ENCODE peak calls at places on chromosomes 13 and 19, in nine cellular contexts. K is bronchial epithelial cell; X is uterus; C is sigmoid colon; Z is transverse colon; N is Panc1; W is esophagus squamous epithelium; P is CD8-positive, alpha-beta T cell; E is upper lobe of left lung. D is an unnamed sample.
A peak's percentile ranks its signal among the peaks of the same experiment; 100 is the strongest.

GRCh38 chr19:16969127-16969526 is 57.5 kb downstream of the CPAMD8 start:
- DNase-seq in C (no peak), P (no peak), K (peak; percentile 55), E (no peak), Z (no peak), W (no peak), X (no peak), N (no peak), D (no peak)

GRCh38 chr13:24208314-24208713 is 47.8 kb downstream of the SPATA13 start:
- DNase-seq in W (no peak), E (no peak), C (no peak), Z (no peak), N (no peak), X (no peak), P (no peak), K (peak; percentile 91), D (no peak)

GRCh38 chr19:6271721-6272410 is 7.9 kb downstream of the MLLT1 start:
- DNase-seq in Z (peak; percentile 64), X (peak; percentile 91), C (peak; percentile 97), N (no peak), K (no peak), P (no peak), E (peak; percentile 90), W (no peak), D (no peak)

GRCh38 chr13:77492982-77493381 is 42.5 kb upstream of the SCEL start:
- DNase-seq in N (no peak), K (peak; percentile 50), E (no peak), P (no peak), Z (no peak), C (no peak), W (no peak), X (no peak), D (no peak)

GRCh38 chr13:50198508-50198907 is 183.3 kb downstream of the KCNRG start:
- DNase-seq in N (no peak), E (no peak), X (no peak), C (no peak), Z (no peak), W (no peak), K (peak; percentile 90), P (no peak), D (no peak)

GRCh38 chr13:36907801-36908200 is 12.2 kb downstream of the SMAD9 start:
- DNase-seq in K (no peak), Z (no peak), P (no peak), N (no peak), W (no peak), X (no peak), E (no peak), C (no peak), D (no peak)

GRCh38 chr19:18659281-18660050 is 22.6 kb downstream of the KLHL26 start:
- DNase-seq in W (no peak), Z (no peak), E (peak; percentile 87), X (peak; percentile 53), C (no peak), P (no peak), K (no peak), N (no peak), D (no peak)

GRCh38 chr19:37304190-37304883 is 66.6 kb upstream of the ZNF527 start:
- DNase-seq in P (no peak), C (peak; percentile 82), E (peak; percentile 91), X (peak; percentile 45), Z (peak; percentile 35), K (no peak), W (no peak), N (no peak), D (no peak)

GRCh38 chr13:84400711-84401110 is 518.4 kb upstream of the SLITRK1 start:
- DNase-seq in X (no peak), W (no peak), N (no peak), K (peak; percentile 98), E (no peak), P (no peak), Z (no peak), C (no peak), D (no peak)

GRCh38 chr13:40438999-40439797 is 227.2 kb downstream of the FOXO1 start:
- DNase-seq in C (no peak), W (no peak), Z (no peak), E (no peak), P (no peak), K (no peak), N (no peak), X (peak; percentile 48), D (no peak)

GRCh38 chr19:2210987-2211740 is 25.0 kb downstream of the PLEKHJ1 start:
- DNase-seq in E (peak; percentile 65), W (no peak), C (no peak), X (no peak), P (no peak), Z (no peak), N (no peak), K (no peak), D (no peak)

GRCh38 chr13:102402292-102402691 is 444 bp upstream of the FGF14 start:
- DNase-seq in N (no peak), C (peak; percentile 66), E (peak; percentile 41), X (peak; percentile 23), W (no peak), P (no peak), Z (peak; percentile 12), K (peak; percentile 27), D (peak; percentile 73)

GRCh38 chr19:32711747-32712146 is 7.8 kb upstream of the TDRD12 start:
- DNase-seq in E (no peak), N (no peak), W (no peak), C (no peak), X (no peak), Z (no peak), P (no peak), K (no peak), D (no peak)

GRCh38 chr19:33096005-33096404 is 15.0 kb downstream of the GPATCH1 start:
- DNase-seq in X (no peak), N (no peak), Z (no peak), E (no peak), C (no peak), W (no peak), K (peak; percentile 87), P (no peak), D (no peak)

GRCh38 chr13:35190241-35190640 is 248.2 kb downstream of the NBEA start:
- DNase-seq in K (no peak), C (no peak), W (no peak), N (no peak), E (no peak), Z (no peak), X (no peak), P (no peak), D (no peak)

DNA sequence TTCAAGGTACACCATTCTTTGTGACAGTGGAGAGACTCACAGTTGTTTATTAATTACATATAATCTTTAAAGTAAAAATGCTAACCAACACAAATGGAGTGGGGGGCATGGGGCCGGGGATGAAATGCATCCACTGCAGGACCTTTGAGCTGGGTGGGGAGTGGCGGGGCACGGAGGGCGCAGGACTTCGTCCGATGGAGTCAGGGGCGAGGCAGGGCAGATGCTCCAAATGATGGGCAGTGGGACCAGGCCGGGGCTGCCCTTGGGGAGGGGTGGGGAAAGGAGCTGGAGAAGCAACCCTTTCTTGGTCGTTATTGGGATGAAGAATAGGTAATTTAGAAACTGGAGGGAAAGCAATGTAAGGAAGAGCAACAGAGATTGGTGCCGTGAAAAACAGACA is 220.0 kb downstream of the TEX29 start:
- DNase-seq in N (no peak), C (no peak), W (no peak), K (no peak), X (no peak), Z (no peak), E (no peak), P (no peak), D (no peak)
- H3K27me3 ChIP-seq in N (peaks cover 2% of the 10 kb centered on the region), C (no peaks in the 10 kb centered on the region), W (no peaks in the 10 kb centered on the region), K (no peaks in the 10 kb centered on the region), X (no peaks in the 10 kb centered on the region), Z (peaks cover 37% of the 10 kb centered on the region), E (no peaks in the 10 kb centered on the region), P (no peaks in the 10 kb centered on the region), D (no peaks in the 10 kb centered on the region)

DNA sequence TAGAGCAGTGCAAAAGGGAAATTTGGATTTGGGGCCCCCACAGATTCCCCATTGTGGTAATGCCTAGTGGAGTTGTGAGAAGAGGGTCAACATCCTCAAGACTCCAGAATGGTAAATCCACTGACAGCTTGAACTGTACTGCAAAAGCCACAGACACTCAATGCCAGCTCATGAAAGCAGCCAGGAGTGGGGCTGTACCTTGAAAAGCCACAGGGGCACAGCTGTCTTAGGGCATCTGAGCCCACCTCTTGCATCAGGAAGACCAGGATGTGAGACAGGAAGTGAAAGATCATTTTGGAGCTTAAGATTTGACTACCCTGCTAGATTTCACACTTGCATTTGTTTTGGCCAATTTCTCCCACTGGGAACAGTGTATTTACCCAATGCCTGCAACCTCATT is 1548.9 kb upstream of the PCDH20 start:
- DNase-seq in N (no peak), W (no peak), E (no peak), Z (no peak), X (no peak), C (no peak), K (no peak), P (no peak), D (no peak)
- H3K4me3 ChIP-seq in N (no peak overlapping the region), W (no peak overlapping the region), E (no peak overlapping the region), Z (no peak overlapping the region), X (no peak overlapping the region), C (no peak overlapping the region), K (no peak overlapping the region), P (no peak overlapping the region), D (no peak overlapping the region)

GRCh38 chr19:11263726-11264125 is 1.4 kb upstream of the DOCK6 start:
- DNase-seq in W (no peak), K (no peak), X (no peak), E (no peak), C (no peak), N (no peak), Z (no peak), P (no peak), D (no peak)

GRCh38 chr19:11260996-11261395 is 1.3 kb downstream of the DOCK6 start:
- DNase-seq in W (no peak), Z (no peak), E (no peak), N (no peak), P (no peak), C (no peak), X (no peak), K (no peak), D (no peak)

GRCh38 chr19:11261431-11261901 is 858 bp downstream of the DOCK6 start:
- DNase-seq in N (no peak), W (no peak), K (no peak), E (no peak), X (no peak), Z (no peak), C (no peak), P (no peak), D (no peak)

GRCh38 chr19:11264452-11265176 is 2.3 kb upstream of the DOCK6 start:
- DNase-seq in Z (peak; percentile 88), W (no peak), K (peak; percentile 87), E (peak; percentile 88), N (no peak), X (peak; percentile 55), C (peak; percentile 74), P (no peak), D (no peak)

GRCh38 chr19:11261902-11262839 is at the start of gene DOCK6:
- DNase-seq in W (no peak), X (no peak), K (no peak), Z (peak; percentile 69), C (peak; percentile 70), E (peak; percentile 92), P (no peak), N (no peak), D (no peak)
- H3K27me3 ChIP-seq in W (no peaks in the 10 kb centered on the region), X (no peaks in the 10 kb centered on the region), K (no peaks in the 10 kb centered on the region), Z (no peaks in the 10 kb centered on the region), C (no peaks in the 10 kb centered on the region), E (no peaks in the 10 kb centered on the region), P (peaks cover 12% of the 10 kb centered on the region), N (no peaks in the 10 kb centered on the region), D (no peaks in the 10 kb centered on the region)

GRCh38 chr19:55014714-55015113 is 23.4 kb downstream of the GP6 start:
- DNase-seq in E (peak; percentile 60), Z (no peak), W (no peak), N (no peak), X (peak; percentile 22), P (no peak), C (peak; percentile 65), K (no peak), D (no peak)
- H3K4me3 ChIP-seq in E (no peak overlapping the region), Z (no peak overlapping the region), W (no peak overlapping the region), N (peak overlapping the region; percentile 31), X (no peak overlapping the region), P (no peak overlapping the region), C (no peak overlapping the region), K (no peak overlapping the region), D (no peak overlapping the region)

D was measured in iPS DF 6.9.